ENCODE peak calls at places on chromosomes 5 and 9, in eight cellular contexts. S, D, U, W, B, H, M and Q are unnamed samples.

GRCh38 chr5:163887854-163888253 is 382.4 kb downstream of the MAT2B start:
- DNase-seq in S (no peak), D (no peak), U (no peak), W (no peak), B (no peak), H (no peak), M (no peak), Q (no peak)

GRCh38 chr9:34992376-34992951 is 2.9 kb downstream of the DNAJB5 start:
- DNase-seq in S (no peak), D (peak), U (peak), W (peak), B (peak), H (peak), M (peak), Q (no peak)

GRCh38 chr9:128409998-128410397 is 10.7 kb upstream of the CERCAM start:
- DNase-seq in S (no peak), D (peak), U (peak), W (no peak), B (no peak), H (no peak), M (peak), Q (no peak)

GRCh38 chr5:95621839-95622629 is 2.1 kb downstream of the GPR150 start:
- DNase-seq in S (no peak), D (no peak), U (no peak), W (no peak), B (no peak), H (no peak), M (no peak), Q (no peak)

GRCh38 chr5:172114875-172115422 is 73.1 kb downstream of the STK10 start:
- DNase-seq in S (peak), D (no peak), U (no peak), W (no peak), B (no peak), H (no peak), M (no peak), Q (no peak)

GRCh38 chr5:12488161-12488560 is 583.9 kb upstream of the CTNND2 start:
- DNase-seq in S (no peak), D (no peak), U (no peak), W (no peak), B (no peak), H (no peak), M (no peak), Q (no peak)

GRCh38 chr9:123355761-123356520 is at the start of gene CRB2:
- DNase-seq in S (no peak), D (peak), U (no peak), W (no peak), B (no peak), H (no peak), M (no peak), Q (no peak)

GRCh38 chr9:21831841-21832509 is 29.5 kb downstream of the MTAP start:
- DNase-seq in S (no peak), D (no peak), U (peak), W (peak), B (peak), H (peak), M (peak), Q (no peak)

GRCh38 chr5:72608297-72608696 is 101.1 kb upstream of the ZNF366 start:
- DNase-seq in S (no peak), D (no peak), U (peak), W (peak), B (no peak), H (no peak), M (peak), Q (no peak)

DNA sequence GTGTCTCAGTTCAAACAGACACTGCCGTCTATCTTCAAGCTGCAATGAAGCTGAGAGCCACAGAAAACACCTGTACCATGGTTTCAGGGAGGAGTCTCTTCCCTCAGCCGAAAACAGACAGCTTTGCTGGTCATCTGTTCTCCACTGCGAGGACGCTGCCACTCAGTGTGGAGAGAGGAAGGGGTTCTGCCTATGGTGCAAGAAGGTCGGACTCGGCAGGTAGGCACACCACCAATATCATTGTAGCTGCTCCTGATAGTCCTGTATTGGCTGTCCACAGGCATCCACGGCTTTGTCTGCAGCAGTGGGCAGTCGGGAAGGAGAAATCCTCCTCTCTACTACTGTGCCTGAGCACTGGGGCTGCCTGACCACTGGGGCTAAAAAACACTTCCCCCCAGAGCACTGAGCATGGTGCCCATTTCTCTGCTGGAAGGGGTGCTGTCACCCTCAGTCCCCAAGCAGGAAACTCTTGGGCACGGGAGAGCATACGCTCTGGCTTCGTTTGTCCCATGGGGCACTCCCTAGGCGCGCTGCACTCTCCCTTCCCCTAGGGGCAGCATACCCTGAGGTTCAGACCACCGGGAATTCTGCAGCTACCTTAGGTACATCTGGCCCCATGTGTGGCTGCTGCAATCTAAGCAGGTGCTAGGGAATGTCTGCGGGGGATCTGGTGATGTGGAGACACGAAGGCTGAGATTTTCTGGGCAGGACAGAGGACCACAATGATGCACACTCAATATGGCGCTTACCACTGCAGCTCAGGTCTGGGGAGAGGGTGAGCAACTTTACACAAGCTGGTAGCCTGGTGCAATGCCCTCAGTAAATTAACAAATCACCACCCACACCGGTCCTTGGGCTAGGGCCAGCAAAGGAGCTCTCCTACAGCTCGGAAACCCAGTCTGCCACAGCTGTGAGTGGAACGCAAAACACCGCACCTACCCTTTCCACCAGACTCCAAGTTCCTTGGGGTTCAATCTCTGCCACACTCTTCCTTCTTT is 880.9 kb upstream of the SEMA6A start:
- DNase-seq in S (no peak), D (peak), U (no peak), W (no peak), B (no peak), H (no peak), M (no peak), Q (no peak)
- H3K4me3 ChIP-seq in S (peak), D (peak), U (no peak), W (no peak), B (peak), H (no peak), M (no peak), Q (no peak)

GRCh38 chr5:77080905-77081304 is 6.2 kb downstream of the ZBED3 start:
- DNase-seq in S (no peak), D (no peak), U (no peak), W (no peak), B (no peak), H (no peak), M (no peak), Q (no peak)
- H3K4me3 ChIP-seq in S (no peak), D (no peak), U (no peak), W (no peak), B (no peak), H (no peak), M (no peak), Q (no peak)

GRCh38 chr9:137588311-137588710 is 2.0 kb downstream of the ZMYND19 start:
- DNase-seq in S (no peak), D (no peak), U (no peak), W (no peak), B (no peak), H (no peak), M (no peak), Q (no peak)

GRCh38 chr9:137590469-137591383 is at the start of gene ZMYND19:
- DNase-seq in S (peak), D (peak), U (peak), W (peak), B (peak), H (no peak), M (peak), Q (peak)

GRCh38 chr9:137590123-137590468 is 216 bp downstream of the ZMYND19 start:
- DNase-seq in S (no peak), D (no peak), U (no peak), W (no peak), B (no peak), H (no peak), M (no peak), Q (no peak)

GRCh38 chr9:137588891-137589290 is 1.4 kb downstream of the ZMYND19 start:
- DNase-seq in S (no peak), D (no peak), U (no peak), W (no peak), B (no peak), H (no peak), M (peak), Q (no peak)

GRCh38 chr9:137589441-137590122 is 730 bp downstream of the ZMYND19 start:
- DNase-seq in S (no peak), D (no peak), U (no peak), W (no peak), B (no peak), H (no peak), M (peak), Q (no peak)
- H3K4me3 ChIP-seq in S (peak), D (peak), U (peak), W (peak), B (peak), H (peak), M (peak), Q (peak)

GRCh38 chr5:124707516-124707915 is 38.9 kb downstream of the ZNF608 start:
- DNase-seq in S (no peak), D (no peak), U (no peak), W (no peak), B (no peak), H (no peak), M (no peak), Q (no peak)

GRCh38 chr5:124704594-124705284 is 41.7 kb downstream of the ZNF608 start:
- DNase-seq in S (no peak), D (peak), U (no peak), W (no peak), B (no peak), H (no peak), M (no peak), Q (no peak)

GRCh38 chr5:124705577-124705976 is 40.9 kb downstream of the ZNF608 start:
- DNase-seq in S (no peak), D (no peak), U (no peak), W (no peak), B (no peak), H (no peak), M (no peak), Q (no peak)

GRCh38 chr5:124706041-124706440 is 40.4 kb downstream of the ZNF608 start:
- DNase-seq in S (no peak), D (no peak), U (no peak), W (no peak), B (no peak), H (no peak), M (no peak), Q (no peak)

DNA sequence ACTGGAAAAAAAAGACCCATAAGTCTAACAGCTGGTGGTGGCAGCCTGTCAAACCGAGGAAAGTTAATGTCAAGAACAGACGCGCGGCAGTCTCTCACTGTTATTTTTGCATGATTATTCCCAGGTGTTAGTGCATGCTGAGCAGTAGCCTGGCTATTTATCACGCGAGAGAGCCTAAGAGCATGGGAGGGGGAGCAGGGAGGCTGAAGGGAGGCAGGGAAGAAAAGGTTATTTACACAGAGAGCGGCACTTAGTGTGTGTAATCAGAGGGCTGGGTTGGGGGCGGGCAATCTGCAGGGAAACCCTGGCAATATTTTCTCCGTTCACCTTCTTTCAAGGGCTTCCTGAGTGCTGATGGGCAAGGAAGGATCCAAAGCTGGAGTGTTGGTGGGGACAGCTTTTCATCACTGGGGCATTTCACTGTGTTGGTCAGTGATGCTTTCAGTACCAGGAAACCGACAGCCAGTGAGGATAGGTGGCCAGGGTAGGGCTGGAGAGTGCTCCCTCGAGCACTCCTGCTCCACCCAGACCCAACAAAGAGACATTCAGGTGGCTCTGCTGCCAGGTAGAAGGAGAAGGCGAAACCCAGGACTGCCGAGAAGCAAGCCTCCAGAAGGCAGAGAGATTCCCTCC is 39.6 kb downstream of the ZNF608 start:
- DNase-seq in S (no peak), D (peak), U (peak), W (peak), B (no peak), H (peak), M (peak), Q (no peak)
- H3K4me3 ChIP-seq in S (no peak), D (peak), U (no peak), W (no peak), B (no peak), H (no peak), M (peak), Q (no peak)

DNA sequence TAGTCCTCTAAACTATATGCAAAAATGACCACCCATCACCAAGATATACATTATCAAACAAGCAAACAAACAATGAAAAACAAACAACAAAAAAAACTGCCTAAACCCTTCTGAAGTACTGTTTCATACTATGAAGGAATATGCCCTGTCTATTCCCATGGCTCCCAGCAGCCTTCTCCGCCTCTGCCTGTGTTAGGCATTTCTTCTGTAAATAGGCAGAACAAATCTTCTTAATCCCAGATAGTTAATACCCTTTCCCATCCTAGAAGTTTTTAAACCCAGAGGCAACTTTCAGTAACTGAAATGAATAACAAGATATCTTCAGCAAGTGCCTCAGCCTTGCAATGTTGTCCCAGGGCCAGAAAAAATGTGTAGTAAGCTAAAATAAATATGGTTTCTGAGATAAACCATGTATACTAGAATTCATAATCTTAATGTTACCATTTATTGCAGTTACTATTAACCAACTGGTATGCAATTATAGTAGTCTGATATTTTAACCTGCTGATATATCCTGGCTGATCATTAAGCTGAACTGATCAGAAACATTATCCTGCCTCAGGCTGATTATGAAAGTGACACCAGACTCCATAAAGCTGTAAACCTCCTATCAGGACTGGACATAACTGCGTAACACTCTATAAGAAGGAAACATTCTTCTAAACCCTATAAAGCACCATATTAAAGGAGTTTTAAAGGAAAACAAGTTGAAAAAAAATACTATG is 68.5 kb downstream of the ANKRD31 start:
- DNase-seq in S (no peak), D (no peak), U (no peak), W (no peak), B (no peak), H (no peak), M (no peak), Q (no peak)
- H3K4me3 ChIP-seq in S (no peak), D (no peak), U (no peak), W (no peak), B (no peak), H (no peak), M (no peak), Q (no peak)

GRCh38 chr5:139391570-139392323 is 2.0 kb upstream of the MZB1 start:
- DNase-seq in S (no peak), D (no peak), U (no peak), W (peak), B (peak), H (no peak), M (no peak), Q (no peak)

GRCh38 chr5:139393497-139394122 is 1.3 kb downstream of the PROB1 start:
- DNase-seq in S (no peak), D (no peak), U (no peak), W (no peak), B (no peak), H (no peak), M (no peak), Q (no peak)

GRCh38 chr5:139392324-139392677 is 2.6 kb upstream of the MZB1 start:
- DNase-seq in S (no peak), D (no peak), U (no peak), W (no peak), B (no peak), H (no peak), M (no peak), Q (no peak)

GRCh38 chr5:139394123-139394653 is 716 bp downstream of the PROB1 start:
- DNase-seq in S (no peak), D (no peak), U (peak), W (no peak), B (no peak), H (no peak), M (peak), Q (no peak)

DNA sequence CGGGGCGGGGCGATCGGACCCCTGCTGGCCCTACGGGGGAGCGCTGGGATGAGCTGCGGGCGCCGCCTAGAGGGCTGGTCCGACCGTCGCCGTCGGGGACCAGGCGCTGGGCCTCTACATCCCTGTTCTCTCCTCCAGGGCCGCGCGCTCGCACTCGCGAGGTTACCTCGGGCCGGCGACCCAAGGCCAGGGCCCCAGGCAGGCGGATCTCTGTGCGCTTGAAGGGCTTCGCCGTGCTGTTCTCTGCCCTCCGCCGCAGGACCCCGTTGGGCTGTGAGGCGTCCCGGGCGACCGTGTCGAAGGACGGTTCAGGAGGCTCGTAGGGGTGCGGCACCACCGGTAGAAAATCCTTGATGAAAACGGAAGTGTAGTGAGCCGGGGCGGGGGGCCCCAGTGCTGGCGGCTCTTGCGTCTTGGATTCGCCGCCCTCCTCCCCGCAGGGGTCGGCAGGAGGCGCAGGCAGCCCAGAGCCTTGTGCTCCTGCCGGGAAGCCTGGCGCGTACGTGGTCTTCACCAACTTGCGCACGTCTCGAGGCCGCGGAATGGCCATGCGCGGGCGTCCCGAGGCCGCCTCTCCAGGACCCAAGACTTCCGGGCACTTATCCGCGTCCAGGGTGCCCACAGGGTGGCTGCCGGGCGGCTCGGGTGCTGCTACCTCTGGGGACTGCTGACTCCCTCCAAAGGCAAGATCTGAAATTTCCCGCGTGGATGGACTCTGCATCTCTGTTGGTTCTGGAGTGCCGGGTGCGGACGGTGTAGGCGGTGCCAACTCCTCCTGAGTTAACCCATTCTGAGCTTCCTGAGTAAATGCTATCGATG is 2.0 kb downstream of the PROB1 start:
- DNase-seq in S (peak), D (no peak), U (peak), W (no peak), B (peak), H (no peak), M (peak), Q (no peak)
- H3K4me3 ChIP-seq in S (peak), D (no peak), U (peak), W (peak), B (peak), H (peak), M (peak), Q (no peak)